ENCODE peak calls at places on chromosomes 4 and X, in six cellular contexts. Z is AG09309, A is type B pancreatic cell, Y is upper lobe of right lung, H is astrocyte of the cerebellum, I is B cell. P is an unnamed sample.

GRCh38 chrX:103831342-103831802 is 685 bp downstream of the RAB9B start:
- DNase-seq in I (no peak), Z (no peak), H (no peak), Y (no peak), A (no peak), P (no peak)

GRCh38 chrX:139881572-139881971 is 51.3 kb downstream of the ATP11C start:
- DNase-seq in A (no peak), I (no peak), Y (no peak), H (no peak), Z (peak; percentile 47), P (no peak)

GRCh38 chr4:80172203-80172602 is 25.1 kb upstream of the PRDM8 start:
- DNase-seq in I (no peak), H (no peak), A (no peak), Z (no peak), Y (no peak), P (no peak)

GRCh38 chr4:56874166-56874565 is 33.5 kb upstream of the REST start:
- DNase-seq in H (no peak), A (no peak), Y (no peak), Z (no peak), I (no peak), P (no peak)

GRCh38 chr4:94582517-94582916 is 130.8 kb downstream of the PDLIM5 start:
- DNase-seq in H (no peak), A (no peak), Y (no peak), I (no peak), Z (no peak), P (no peak)

GRCh38 chr4:53682908-53683307 is 91.6 kb upstream of the LNX1 start:
- DNase-seq in I (no peak), H (no peak), Y (no peak), A (no peak), Z (no peak), P (no peak)

GRCh38 chr4:147794787-147795413 is 63.0 kb downstream of the ARHGAP10 start:
- DNase-seq in A (no peak), I (no peak), Y (no peak), Z (no peak), H (no peak), P (no peak)

GRCh38 chrX:257681-258289 is 23.4 kb upstream of the PLCXD1 start:
- DNase-seq in Y (peak; percentile 57), H (no peak), A (peak; percentile 61), Z (no peak), I (no peak), P (no peak)

GRCh38 chrX:95762716-95763115 is 921.9 kb upstream of the DIAPH2 start:
- DNase-seq in A (no peak), Y (no peak), Z (no peak), H (no peak), I (no peak), P (no peak)

GRCh38 chr4:186920486-186920885 is 196.8 kb upstream of the FAT1 start:
- DNase-seq in A (no peak), Y (no peak), Z (no peak), I (no peak), H (no peak), P (no peak)

GRCh38 chr4:74109116-74109791 is 10.3 kb upstream of the CXCL2 start:
- DNase-seq in Y (no peak), Z (peak; percentile 94), I (no peak), H (peak; percentile 89), A (no peak), P (no peak)

GRCh38 chrX:27236681-27237080 is 226.5 kb downstream of the PPP4R3C start:
- DNase-seq in Z (no peak), H (no peak), Y (no peak), A (no peak), I (no peak), P (no peak)

GRCh38 chr4:113086172-113086695 is 36.8 kb downstream of the ANK2 start:
- DNase-seq in Y (no peak), H (no peak), Z (no peak), I (no peak), A (no peak), P (no peak)

GRCh38 chr4:138975225-138975624 is 40.4 kb upstream of the NOCT start:
- DNase-seq in Y (no peak), I (no peak), A (no peak), H (no peak), Z (no peak), P (no peak)

GRCh38 chr4:92455329-92455839 is 151.6 kb downstream of the GRID2 start:
- DNase-seq in H (no peak), A (no peak), I (no peak), Z (no peak), Y (no peak), P (no peak)

GRCh38 chr4:187893418-187893817 is 102.2 kb upstream of the ZFP42 start:
- DNase-seq in Z (no peak), I (no peak), Y (no peak), H (no peak), A (no peak), P (no peak)

GRCh38 chrX:2967998-2968909 is 38.1 kb upstream of the ARSH start:
- DNase-seq in Y (no peak), Z (no peak), H (peak; percentile 53), A (no peak), I (no peak), P (no peak)

GRCh38 chr4:104693601-104694201 is 199.0 kb upstream of the CXXC4 start:
- DNase-seq in Z (no peak), I (no peak), A (no peak), Y (no peak), H (no peak), P (no peak)

GRCh38 chrX:150688911-150689451 is 4.2 kb upstream of the MTMR1 start:
- DNase-seq in Z (peak; percentile 64), Y (no peak), I (no peak), H (peak; percentile 86), A (no peak), P (no peak)

GRCh38 chr4:132227349-132228165 is 921.5 kb upstream of the PCDH10 start:
- DNase-seq in A (no peak), Z (no peak), Y (no peak), I (no peak), H (no peak), P (no peak)

GRCh38 chr4:19155568-19155967 is 1096.1 kb upstream of the SLIT2 start:
- DNase-seq in I (no peak), Y (no peak), H (no peak), Z (no peak), A (no peak), P (no peak)

GRCh38 chr4:7769936-7770674 is 169.6 kb downstream of the AFAP1 start:
- DNase-seq in Z (no peak), H (no peak), I (no peak), Y (peak; percentile 66), A (no peak), P (no peak)

GRCh38 chr4:24793219-24794005 is 2.0 kb upstream of the SOD3 start:
- DNase-seq in I (no peak), Z (no peak), H (no peak), A (no peak), Y (no peak), P (no peak)

GRCh38 chr4:15420642-15421041 is 7.2 kb upstream of the C1QTNF7 start:
- DNase-seq in A (no peak), I (no peak), H (peak; percentile 66), Y (no peak), Z (no peak), P (no peak)

GRCh38 chrX:41391606-41392005 is 55.5 kb upstream of the NYX start:
- DNase-seq in Y (peak; percentile 67), A (no peak), Z (no peak), I (no peak), H (no peak), P (no peak)

GRCh38 chr4:120293341-120293740 is 226.7 kb upstream of the MAD2L1 start:
- DNase-seq in Y (no peak), Z (no peak), I (no peak), H (peak; percentile 97), A (no peak), P (no peak)

GRCh38 chrX:830532-830931 is 199.9 kb downstream of the SHOX start:
- DNase-seq in Y (no peak), Z (no peak), A (peak; percentile 2), H (no peak), I (no peak), P (no peak)

DNA sequence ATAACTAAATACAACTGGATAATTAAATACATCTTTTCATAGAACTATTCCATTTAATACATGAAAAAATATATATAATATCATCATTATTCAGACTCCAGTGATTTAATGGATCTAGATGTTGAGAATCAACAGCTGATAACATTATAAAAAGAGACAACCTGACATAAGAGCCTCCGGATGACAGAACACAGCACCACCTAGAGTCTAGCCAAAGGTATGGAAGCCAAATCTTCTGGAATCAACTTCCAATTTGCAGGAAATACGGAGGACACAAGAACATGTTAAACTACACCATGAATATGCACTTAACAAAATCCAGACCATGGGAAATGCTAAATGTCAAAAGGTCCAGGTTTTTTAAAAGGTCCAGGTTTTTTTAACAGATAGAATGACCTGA is 55.0 kb downstream of the LRBA start:
- DNase-seq in Y (no peak), H (no peak), Z (peak; percentile 10), I (no peak), A (no peak), P (no peak)
- TF ChIP-seq CTCF in Y (peak; percentile 48), H (peak; percentile 52), Z (peak; percentile 77), I (no peak), A (peak; percentile 57), P (no peak)

GRCh38 chrX:72021975-72022374 is 109.7 kb downstream of the RTL5 start:
- DNase-seq in H (no peak), A (peak; percentile 47), Y (no peak), I (no peak), Z (no peak), P (no peak)
- TF ChIP-seq CTCF in H (peak; percentile 59), A (peak; percentile 61), Y (peak; percentile 30), I (peak; percentile 23), Z (peak; percentile 44), P (peak; percentile 40)

DNA sequence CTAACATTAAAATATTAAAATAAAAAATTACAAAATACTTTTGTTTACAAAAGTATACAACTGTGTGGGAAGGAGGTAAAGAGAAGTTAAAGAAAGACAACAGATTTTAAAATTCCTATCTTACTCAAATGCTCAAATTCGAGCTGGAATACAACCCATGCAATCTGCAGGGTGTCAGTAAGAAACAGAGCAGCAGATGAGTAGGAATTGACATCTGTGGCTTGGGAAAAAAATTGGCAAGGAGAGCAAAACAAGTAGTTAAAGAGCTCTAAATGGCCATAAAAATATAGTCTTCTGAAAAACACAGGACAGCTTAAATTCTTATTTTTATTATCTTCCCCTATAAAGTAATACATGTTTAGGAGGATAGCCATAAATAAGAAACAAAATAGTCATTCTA is 1609.0 kb upstream of the AGA start:
- DNase-seq in H (no peak), I (no peak), Y (no peak), A (no peak), Z (no peak), P (no peak)
- TF ChIP-seq CTCF in H (no peak), I (no peak), Y (no peak), A (no peak), Z (no peak), P (no peak)

DNA sequence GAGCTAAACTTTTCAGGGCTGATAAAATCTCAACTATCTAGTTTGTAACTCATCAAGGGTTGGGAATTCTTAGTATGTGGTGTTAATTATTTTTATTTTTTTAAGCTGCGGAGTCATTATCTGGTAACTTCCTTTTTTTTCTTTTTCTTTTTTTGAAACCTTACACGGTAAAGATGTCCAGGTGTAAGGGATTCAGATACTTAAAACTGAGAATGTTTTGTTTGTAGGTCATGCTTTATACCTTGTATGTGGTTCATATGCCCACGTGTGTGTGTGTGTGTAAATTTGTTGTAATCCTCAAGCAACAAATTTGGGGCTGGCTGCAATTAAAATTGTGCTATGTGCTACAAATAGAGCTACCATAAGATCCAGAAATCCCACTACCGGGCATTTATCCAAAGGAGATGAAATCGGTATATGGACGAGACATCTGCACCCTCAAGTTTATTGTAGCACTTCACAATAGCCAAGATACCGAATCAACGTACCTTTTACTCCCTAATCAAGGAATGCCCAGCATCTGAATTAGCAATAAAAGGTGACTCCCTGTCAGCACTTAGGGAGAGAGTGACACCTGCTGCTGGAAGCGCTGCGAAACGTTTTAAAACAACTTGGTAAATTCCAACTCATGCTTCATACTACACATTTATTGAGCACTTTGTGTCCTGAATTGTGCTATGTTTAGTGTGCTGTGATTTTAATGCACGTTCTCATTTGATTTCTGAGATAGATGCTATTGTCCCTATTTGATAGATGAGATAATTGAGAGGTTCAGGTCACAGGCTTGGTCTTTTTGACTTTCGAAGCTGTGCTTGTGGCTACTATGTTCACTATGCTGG is 16.1 kb downstream of the MSMO1 start:
- DNase-seq in I (no peak), A (no peak), H (no peak), Z (no peak), Y (no peak), P (no peak)
- TF ChIP-seq CTCF in I (peak; percentile 35), A (peak; percentile 41), H (peak; percentile 50), Z (peak; percentile 40), Y (peak; percentile 40), P (no peak)

P was measured in natural killer cell.